ENCODE peak calls at places on chromosomes 12 and 14, in five cellular contexts. P, X, S, N and A are unnamed samples.

GRCh38 chr14:57261604-57262003 is 7.1 kb downstream of the EXOC5 start:
- DNase-seq in S (no peak), X (no peak), N (no peak), P (no peak), A (no peak)

GRCh38 chr12:67843257-67843656 is 146.0 kb upstream of the IFNG-AS1 start:
- DNase-seq in P (no peak), X (no peak), N (no peak), S (no peak), A (no peak)

GRCh38 chr14:55103005-55103640 is 25.9 kb upstream of the LGALS3 start:
- DNase-seq in P (peak), S (peak), N (no peak), X (peak), A (peak)

GRCh38 chr14:22980672-22981089 is 1.7 kb downstream of the AJUBA start:
- DNase-seq in N (peak), X (peak), S (no peak), P (peak), A (peak)

GRCh38 chr14:29039171-29039570 is 272.6 kb downstream of the FOXG1 start:
- DNase-seq in X (no peak), N (no peak), S (no peak), P (no peak), A (peak)

GRCh38 chr12:68094195-68094594 is 65.3 kb downstream of the IFNG start:
- DNase-seq in X (no peak), N (no peak), P (no peak), S (no peak), A (no peak)

GRCh38 chr12:114685320-114685781 is 1.4 kb upstream of the TBX3 start:
- DNase-seq in N (peak), P (no peak), X (no peak), S (no peak), A (no peak)

GRCh38 chr12:92041742-92042141 is 103.9 kb downstream of the BTG1 start:
- DNase-seq in X (no peak), S (no peak), P (no peak), N (no peak), A (no peak)

GRCh38 chr14:64671591-64671990 is 32.6 kb upstream of the PLEKHG3 start:
- DNase-seq in S (peak), N (peak), X (peak), P (peak), A (no peak)

GRCh38 chr12:78531831-78532230 is 332.7 kb upstream of the SYT1 start:
- DNase-seq in N (no peak), S (no peak), X (no peak), P (no peak), A (no peak)

GRCh38 chr12:39572551-39572950 is 47.1 kb downstream of the ABCD2 start:
- DNase-seq in X (no peak), S (no peak), N (no peak), P (no peak), A (no peak)

GRCh38 chr12:114829833-114830232 is 145.9 kb upstream of the TBX3 start:
- DNase-seq in N (no peak), S (no peak), X (peak), P (no peak), A (no peak)

GRCh38 chr12:1047898-1048660 is 57.1 kb downstream of the ERC1 start:
- DNase-seq in N (peak), P (no peak), S (no peak), X (no peak), A (no peak)

GRCh38 chr12:3421191-3421590 is 69.8 kb upstream of the PRMT8 start:
- DNase-seq in S (no peak), P (no peak), X (no peak), N (peak), A (no peak)

GRCh38 chr12:47249719-47250506 is 170.2 kb upstream of the AMIGO2 start:
- DNase-seq in N (no peak), S (no peak), X (no peak), P (peak), A (no peak)

GRCh38 chr12:52119398-52120254 is 40.1 kb downstream of the SMIM41 start:
- DNase-seq in N (peak), S (peak), P (peak), X (peak), A (peak)

GRCh38 chr14:22657861-22658260 is 13.7 kb upstream of the OR6J1 start:
- DNase-seq in P (peak), S (no peak), X (peak), N (no peak), A (no peak)

GRCh38 chr12:112380663-112381420 is 1.4 kb downstream of the HECTD4 start:
- DNase-seq in X (no peak), N (peak), S (no peak), P (no peak), A (peak)

GRCh38 chr14:68199465-68200145 is 380.0 kb downstream of the RAD51B start:
- DNase-seq in S (no peak), X (no peak), N (no peak), P (no peak), A (peak)

GRCh38 chr12:107415834-107416233 is 269.8 kb upstream of the PWP1 start:
- DNase-seq in S (no peak), N (no peak), X (no peak), P (no peak), A (no peak)

GRCh38 chr12:6476496-6476895 is 6.0 kb upstream of the VAMP1 start:
- DNase-seq in N (no peak), P (no peak), X (no peak), S (no peak), A (no peak)

GRCh38 chr14:101909371-101910096 is 54.8 kb upstream of the DYNC1H1 start:
- DNase-seq in P (no peak), X (no peak), N (no peak), S (no peak), A (no peak)

GRCh38 chr12:82730832-82731497 is 44.3 kb downstream of the TMTC2 start:
- DNase-seq in S (no peak), X (peak), N (peak), P (no peak), A (no peak)

GRCh38 chr14:57854571-57854970 is 11.3 kb downstream of the SLC35F4 start:
- DNase-seq in S (no peak), N (no peak), X (no peak), P (no peak), A (no peak)

GRCh38 chr14:102525213-102526143 is 15.9 kb upstream of the ANKRD9 start:
- DNase-seq in N (no peak), S (peak), P (peak), X (peak), A (no peak)

GRCh38 chr14:49999216-49999761 is 106.4 kb downstream of the ARF6 start:
- DNase-seq in S (peak), P (peak), X (no peak), N (peak), A (no peak)

GRCh38 chr12:15278816-15279658 is 43.3 kb upstream of the PTPRO start:
- DNase-seq in N (peak), S (no peak), P (no peak), X (no peak), A (no peak)

GRCh38 chr12:95396849-95397498 is 77.0 kb upstream of the METAP2 start:
- DNase-seq in S (no peak), P (peak), X (peak), N (no peak), A (no peak)

GRCh38 chr12:127660961-127661360 is 606.0 kb upstream of the TMEM132C start:
- DNase-seq in X (no peak), S (no peak), P (no peak), N (no peak), A (no peak)

GRCh38 chr14:77642407-77642806 is 26.0 kb upstream of the SPTLC2 start:
- DNase-seq in N (no peak), P (no peak), S (no peak), X (no peak), A (no peak)

GRCh38 chr14:61832783-61833182 is 70.6 kb downstream of the SNAPC1 start:
- DNase-seq in P (no peak), S (no peak), X (no peak), N (no peak), A (no peak)

GRCh38 chr14:95255487-95255886 is 64.2 kb downstream of the CLMN start:
- DNase-seq in X (no peak), S (peak), P (peak), N (no peak), A (peak)

GRCh38 chr14:102088012-102088792 is 1.4 kb upstream of the HSP90AA1 start:
- DNase-seq in P (no peak), S (no peak), X (no peak), N (no peak), A (peak)

GRCh38 chr12:83805873-83806272 is 1106.7 kb downstream of the SLC6A15 start:
- DNase-seq in S (no peak), N (no peak), X (no peak), P (peak), A (no peak)

GRCh38 chr14:89418452-89418851 is 1.4 kb upstream of the FOXN3 start:
- DNase-seq in S (no peak), X (no peak), P (no peak), N (peak), A (no peak)

GRCh38 chr14:100546051-100546443 is 41.2 kb downstream of the BEGAIN start:
- DNase-seq in N (no peak), X (no peak), S (no peak), P (no peak), A (no peak)

GRCh38 chr14:96705422-96706092 is 91.6 kb upstream of the VRK1 start:
- DNase-seq in P (no peak), X (no peak), N (no peak), S (no peak), A (no peak)

GRCh38 chr12:62933220-62933870 is 1.6 kb downstream of the PPM1H start:
- DNase-seq in P (peak), S (no peak), X (peak), N (peak), A (peak)

GRCh38 chr14:90577661-90578282 is 180.9 kb downstream of the CALM1 start:
- DNase-seq in X (no peak), P (no peak), N (no peak), S (no peak), A (no peak)

GRCh38 chr14:90575781-90576180 is 179.0 kb downstream of the CALM1 start:
- DNase-seq in S (no peak), N (no peak), X (no peak), P (no peak), A (no peak)

GRCh38 chr14:90575336-90575735 is 178.5 kb downstream of the CALM1 start:
- DNase-seq in N (no peak), P (no peak), X (no peak), S (no peak), A (no peak)

GRCh38 chr14:90576981-90577660 is 180.3 kb downstream of the CALM1 start:
- DNase-seq in N (no peak), P (no peak), X (no peak), S (no peak), A (no peak)

DNA sequence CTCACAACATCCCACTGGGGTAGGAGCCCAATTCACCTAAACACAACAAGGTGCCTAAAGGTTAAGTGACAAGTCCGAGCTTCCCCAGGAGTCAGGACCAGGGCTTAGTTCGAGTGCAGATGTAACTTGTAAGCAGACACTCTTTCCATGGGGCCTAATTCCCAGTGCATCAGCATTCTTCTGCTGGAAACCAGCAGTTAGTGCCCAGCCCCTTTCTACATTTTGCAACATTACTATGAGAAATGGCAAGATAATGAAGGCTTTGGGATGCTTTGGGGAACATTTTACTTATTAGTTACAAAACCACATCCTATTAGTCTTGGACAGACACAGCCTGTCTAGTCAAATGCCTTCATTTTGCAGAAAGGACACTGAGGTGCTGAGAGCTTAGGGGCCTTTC is 179.8 kb downstream of the CALM1 start:
- DNase-seq in P (no peak), X (no peak), N (no peak), S (no peak), A (no peak)
- TF ChIP-seq MAX in P (no peak), X (no peak), N (no peak), S (no peak), A (no peak)

GRCh38 chr12:119840617-119841016 is 36.5 kb downstream of the CIT start:
- DNase-seq in P (no peak), X (no peak), N (no peak), S (no peak), A (no peak)

GRCh38 chr12:119843100-119843499 is 34.0 kb downstream of the CIT start:
- DNase-seq in P (no peak), N (no peak), S (no peak), X (no peak), A (no peak)

GRCh38 chr12:119839201-119839600 is 37.9 kb downstream of the CIT start:
- DNase-seq in S (no peak), X (no peak), P (no peak), N (no peak), A (no peak)

GRCh38 chr12:119841433-119842210 is 35.5 kb downstream of the CIT start:
- DNase-seq in P (peak), X (no peak), N (no peak), S (no peak), A (no peak)

GRCh38 chr12:119842380-119842779 is 34.7 kb downstream of the CIT start:
- DNase-seq in P (no peak), S (no peak), N (no peak), X (no peak), A (no peak)
- TF ChIP-seq MAX in P (no peak), S (no peak), N (no peak), X (no peak), A (no peak)

GRCh38 chr12:70628701-70629480 is 8.3 kb downstream of the PTPRB start:
- DNase-seq in X (no peak), N (no peak), P (no peak), S (no peak), A (no peak)
- TF ChIP-seq MAX in X (no peak), N (no peak), P (no peak), S (no peak), A (no peak)

GRCh38 chr12:53152390-53152789 is 28.1 kb upstream of the ZNF740 start:
- DNase-seq in P (no peak), X (no peak), N (no peak), S (no peak), A (no peak)
- TF ChIP-seq MAX in P (no peak), X (no peak), N (no peak), S (no peak), A (no peak)

GRCh38 chr12:132606927-132607326 is 3.5 kb downstream of the LRCOL1 start:
- DNase-seq in X (no peak), P (no peak), N (peak), S (no peak), A (no peak)
- TF ChIP-seq MAX in X (no peak), P (no peak), N (no peak), S (no peak), A (no peak)